ENCODE peak calls at places on chromosome 2, in five cellular contexts. L, O, W, F and Z are unnamed samples.

GRCh38 chr2:70947556-70948184 is 12.0 kb downstream of the ATP6V1B1 start:
- DNase-seq in F (no peak), W (no peak), L (peak; percentile 7), O (peak; percentile 52), Z (no peak)

GRCh38 chr2:179966778-179967394 is 40.2 kb downstream of the CWC22 start:
- DNase-seq in F (peak; percentile 22), W (no peak), L (no peak), O (no peak), Z (no peak)

GRCh38 chr2:15050483-15050882 is 418.0 kb downstream of the LRATD1 start:
- DNase-seq in W (no peak), F (no peak), L (no peak), O (peak; percentile 54), Z (no peak)

GRCh38 chr2:173898996-173899395 is 66.2 kb downstream of the SP3 start:
- DNase-seq in O (no peak), F (no peak), L (no peak), W (no peak), Z (no peak)

GRCh38 chr2:120572226-120572625 is 163.4 kb upstream of the GLI2 start:
- DNase-seq in L (no peak), W (no peak), F (no peak), O (no peak), Z (no peak)

GRCh38 chr2:216927163-216927562 is 67.3 kb upstream of the TNP1 start:
- DNase-seq in L (no peak), F (no peak), W (no peak), O (no peak), Z (no peak)

GRCh38 chr2:38598200-38598990 is 4.3 kb downstream of the HNRNPLL start:
- DNase-seq in W (no peak), L (no peak), F (peak; percentile 15), O (no peak), Z (no peak)

GRCh38 chr2:219968685-219969345 is 341.4 kb downstream of the SLC4A3 start:
- DNase-seq in F (no peak), O (no peak), W (no peak), L (no peak), Z (no peak)

GRCh38 chr2:175964195-175964594 is 37.9 kb downstream of the LNPK start:
- DNase-seq in L (no peak), O (peak; percentile 4), F (no peak), W (no peak), Z (no peak)

GRCh38 chr2:27741673-27742072 is 29.8 kb upstream of the MRPL33 start:
- DNase-seq in L (no peak), W (no peak), O (no peak), F (no peak), Z (no peak)

GRCh38 chr2:24908316-24908937 is 11.6 kb downstream of the ADCY3 start:
- DNase-seq in O (peak; percentile 51), L (no peak), W (no peak), F (no peak), Z (no peak)

GRCh38 chr2:190447766-190448165 is 39.6 kb downstream of the MFSD6 start:
- DNase-seq in L (no peak), W (no peak), F (no peak), O (no peak), Z (no peak)

GRCh38 chr2:12856934-12857660 is 140.4 kb downstream of the TRIB2 start:
- DNase-seq in W (no peak), L (no peak), O (peak; percentile 74), F (no peak), Z (no peak)

GRCh38 chr2:42888321-42888720 is 95.9 kb upstream of the HAAO start:
- DNase-seq in W (no peak), O (no peak), L (no peak), F (no peak), Z (no peak)

GRCh38 chr2:170715062-170715931 is at the start of gene SP5:
- DNase-seq in F (peak; percentile 92), L (peak; percentile 74), W (peak; percentile 67), O (peak; percentile 58), Z (peak; percentile 15)

GRCh38 chr2:222904557-222905258 is 43.9 kb downstream of the ACSL3 start:
- DNase-seq in W (no peak), O (peak; percentile 88), L (no peak), F (no peak), Z (no peak)

GRCh38 chr2:225765845-225766244 is 366.3 kb downstream of the NYAP2 start:
- DNase-seq in F (no peak), O (no peak), W (no peak), L (no peak), Z (no peak)

GRCh38 chr2:78978340-78978739 is 47.2 kb upstream of the REG3G start:
- DNase-seq in O (no peak), F (peak; percentile 65), L (no peak), W (no peak), Z (no peak)

GRCh38 chr2:73448856-73449255 is 63.2 kb downstream of the ALMS1 start:
- DNase-seq in O (no peak), W (no peak), F (no peak), L (no peak), Z (no peak)

GRCh38 chr2:127641133-127641532 is 4.8 kb upstream of the GPR17 start:
- DNase-seq in W (no peak), F (no peak), O (no peak), L (no peak), Z (no peak)

GRCh38 chr2:102615620-102616436 is 3.5 kb upstream of the SLC9A2 start:
- DNase-seq in L (peak; percentile 69), O (peak; percentile 74), F (peak; percentile 85), W (no peak), Z (no peak)

GRCh38 chr2:101139495-101139894 is 11.7 kb downstream of the TBC1D8 start:
- DNase-seq in O (no peak), F (no peak), W (no peak), L (no peak), Z (no peak)

GRCh38 chr2:37325625-37326071 is 1.0 kb upstream of the PRKD3 start:
- DNase-seq in O (no peak), L (no peak), F (no peak), W (no peak), Z (no peak)

DNA sequence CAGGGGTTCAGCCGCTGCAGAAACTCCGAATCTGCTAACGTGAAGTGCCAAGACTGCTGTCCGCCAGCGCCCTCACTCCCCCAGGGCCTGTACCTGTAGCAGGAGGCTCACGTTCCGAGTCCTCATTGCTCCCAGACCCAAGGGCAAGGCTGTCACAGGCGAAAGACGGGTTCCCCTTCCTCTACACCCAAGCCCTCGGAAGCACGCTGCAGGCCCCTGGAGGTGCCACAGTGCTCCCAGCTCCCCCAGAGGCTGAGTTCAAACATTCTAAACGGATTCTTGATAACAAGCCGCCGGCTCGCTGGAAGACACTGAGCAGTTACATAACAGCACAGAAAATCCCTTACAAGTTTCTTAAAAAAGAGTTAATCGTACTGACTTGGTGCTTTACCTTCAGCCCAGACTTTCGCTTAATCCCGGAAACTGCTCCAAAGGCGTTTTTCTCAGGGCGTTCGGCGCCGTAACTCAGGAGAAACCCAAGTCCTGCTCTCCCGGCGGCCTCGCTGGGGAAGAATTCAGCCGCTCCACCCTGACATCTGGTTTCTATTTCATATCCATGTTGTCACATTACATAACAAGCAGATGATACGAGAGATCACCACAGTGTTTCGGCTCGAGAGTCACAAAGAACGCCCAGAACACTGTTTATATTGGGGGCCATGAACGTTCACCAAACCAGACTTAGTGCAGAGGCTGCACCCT is 92.0 kb downstream of the HDAC4 start:
- DNase-seq in L (peak; percentile 83), O (peak; percentile 92), F (no peak), W (peak; percentile 51), Z (peak; percentile 11)
- TF ChIP-seq CTCF in L (no peak), O (peak; percentile 2), F (no peak), W (peak; percentile 17), Z (no peak)

GRCh38 chr2:104447831-104448434 is 406.0 kb upstream of the POU3F3 start:
- DNase-seq in L (no peak), W (no peak), F (peak; percentile 20), O (no peak), Z (no peak)
- TF ChIP-seq CTCF in L (no peak), W (no peak), F (peak; percentile 60), O (no peak), Z (no peak)

GRCh38 chr2:10028407-10028987 is 14.9 kb upstream of the KLF11 start:
- DNase-seq in O (no peak), L (no peak), F (peak; percentile 42), W (no peak), Z (no peak)

GRCh38 chr2:10030311-10030736 is 13.0 kb upstream of the KLF11 start:
- DNase-seq in F (no peak), O (no peak), W (no peak), L (no peak), Z (no peak)

GRCh38 chr2:10029875-10030223 is 13.5 kb upstream of the KLF11 start:
- DNase-seq in O (no peak), F (no peak), W (no peak), L (no peak), Z (no peak)

GRCh38 chr2:10027931-10028330 is 15.4 kb upstream of the KLF11 start:
- DNase-seq in W (no peak), L (no peak), O (no peak), F (no peak), Z (no peak)

DNA sequence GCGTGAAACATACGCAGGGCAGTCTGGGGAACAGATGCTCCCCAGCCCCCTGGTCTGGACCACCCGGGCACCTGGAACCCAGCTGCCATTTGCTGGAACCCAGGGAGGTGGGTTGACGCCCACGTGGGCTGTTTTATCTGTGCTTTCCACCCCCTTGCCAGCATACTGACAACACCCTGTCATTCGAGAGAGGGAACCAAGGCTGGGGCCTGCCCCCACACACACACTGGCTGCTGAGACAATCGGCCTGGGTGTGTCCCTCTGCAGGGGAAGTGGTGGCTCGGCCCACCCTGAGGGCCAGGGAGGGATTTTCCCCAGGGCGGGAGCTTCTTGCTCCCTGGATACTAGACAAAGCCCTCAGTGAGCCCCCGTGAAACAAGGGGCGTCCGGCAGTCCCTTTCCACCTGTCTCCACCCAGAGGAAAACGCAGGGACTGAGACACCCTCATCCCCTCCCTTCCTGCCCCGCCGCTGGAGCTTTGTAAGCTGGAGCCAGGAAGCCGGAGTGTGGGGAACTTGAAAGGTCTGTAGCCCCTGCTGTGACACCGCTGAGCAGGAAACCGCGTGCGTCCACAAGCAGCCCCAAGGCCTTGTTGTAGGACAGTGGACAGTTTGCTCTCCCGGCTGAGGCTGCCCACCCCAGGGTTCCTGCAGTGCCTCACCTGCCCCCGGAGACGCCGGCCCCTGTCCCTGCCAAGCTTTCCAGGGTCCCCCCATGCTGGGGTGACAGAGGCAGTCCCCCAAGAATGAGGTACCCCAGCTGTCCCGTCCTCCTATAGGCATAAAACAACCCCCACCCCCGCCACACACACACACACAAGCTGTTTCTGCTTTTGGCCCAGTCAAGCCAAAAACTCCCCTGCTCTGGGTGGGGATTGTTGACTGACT is 14.1 kb upstream of the KLF11 start:
- DNase-seq in W (no peak), O (no peak), F (peak; percentile 72), L (no peak), Z (peak; percentile 49)
- TF ChIP-seq CTCF in W (no peak), O (no peak), F (no peak), L (no peak), Z (no peak)

DNA sequence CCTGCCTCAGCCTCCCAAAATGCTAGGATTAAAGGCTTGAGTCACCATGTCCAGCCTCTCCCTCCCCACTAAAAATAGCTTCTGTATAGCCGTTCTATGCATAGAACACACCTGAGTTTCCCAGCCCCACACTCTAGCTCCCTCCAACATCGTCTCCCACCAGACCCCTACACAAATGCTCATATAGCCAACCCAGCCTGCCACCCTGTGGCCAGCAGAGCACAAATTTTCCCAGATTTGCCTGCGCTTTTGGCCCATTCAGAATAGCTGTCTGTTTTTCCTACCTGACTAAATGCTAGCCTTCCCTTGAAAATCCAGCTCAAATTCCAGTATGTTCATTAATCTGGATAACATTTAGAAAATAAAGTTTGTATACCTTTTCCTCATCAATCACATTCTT is 22.8 kb downstream of the TRABD2A start:
- DNase-seq in O (peak; percentile 26), F (peak; percentile 74), L (no peak), W (no peak), Z (no peak)
- TF ChIP-seq CTCF in O (peak; percentile 35), F (peak; percentile 64), L (peak; percentile 22), W (no peak), Z (no peak)